ENCODE peak calls at places on chromosomes 13 and 19, in seven cellular contexts. One of them, this sample, is unnamed.

GRCh38 chr19:1601613-1602064 is 3.6 kb downstream of the UQCR11 start:
- DNase-seq in fibroblast of mammary gland: no peak
- DNase-seq in anterior cingulate cortex: no peak
- DNase-seq in ELF-1: no peak
- DNase-seq in cardiac septum: no peak
- DNase-seq in AG10803: no peak
- DNase-seq in NCI-H2081 treated with DMSO at 0.1 percent for 48 hours: no peak
- DNase-seq in this sample: no peak

GRCh38 chr13:90541346-90541745 is 806.1 kb upstream of the MIR17HG start:
- DNase-seq in AG10803: no peak
- DNase-seq in anterior cingulate cortex: no peak
- DNase-seq in cardiac septum: no peak
- DNase-seq in fibroblast of mammary gland: no peak
- DNase-seq in NCI-H2081 treated with DMSO at 0.1 percent for 48 hours: no peak
- DNase-seq in ELF-1: no peak
- DNase-seq in this sample: no peak

GRCh38 chr13:33321686-33322473 is 36.3 kb upstream of the STARD13 start:
- DNase-seq in cardiac septum: no peak
- DNase-seq in anterior cingulate cortex: no peak
- DNase-seq in fibroblast of mammary gland: peak; percentile 70
- DNase-seq in AG10803: peak; percentile 24
- DNase-seq in NCI-H2081 treated with DMSO at 0.1 percent for 48 hours: no peak
- DNase-seq in ELF-1: no peak
- DNase-seq in this sample: peak; percentile 76

GRCh38 chr13:112768795-112769411 is 79.1 kb downstream of the ATP11A start:
- DNase-seq in cardiac septum: peak; percentile 87
- DNase-seq in NCI-H2081 treated with DMSO at 0.1 percent for 48 hours: no peak
- DNase-seq in AG10803: no peak
- DNase-seq in fibroblast of mammary gland: no peak
- DNase-seq in ELF-1: no peak
- DNase-seq in anterior cingulate cortex: no peak
- DNase-seq in this sample: no peak

GRCh38 chr13:79703772-79704171 is 222.8 kb downstream of the NDFIP2 start:
- DNase-seq in anterior cingulate cortex: no peak
- DNase-seq in AG10803: no peak
- DNase-seq in fibroblast of mammary gland: no peak
- DNase-seq in NCI-H2081 treated with DMSO at 0.1 percent for 48 hours: no peak
- DNase-seq in cardiac septum: no peak
- DNase-seq in ELF-1: no peak
- DNase-seq in this sample: no peak

GRCh38 chr19:40281381-40282208 is 3.5 kb downstream of the AKT2 start:
- DNase-seq in NCI-H2081 treated with DMSO at 0.1 percent for 48 hours: no peak
- DNase-seq in AG10803: peak; percentile 58
- DNase-seq in anterior cingulate cortex: no peak
- DNase-seq in cardiac septum: no peak
- DNase-seq in fibroblast of mammary gland: peak; percentile 22
- DNase-seq in ELF-1: no peak
- DNase-seq in this sample: no peak

GRCh38 chr19:51702754-51703654 is 9.9 kb downstream of the SPACA6 start:
- DNase-seq in AG10803: no peak
- DNase-seq in NCI-H2081 treated with DMSO at 0.1 percent for 48 hours: no peak
- DNase-seq in cardiac septum: no peak
- DNase-seq in fibroblast of mammary gland: no peak
- DNase-seq in anterior cingulate cortex: no peak
- DNase-seq in ELF-1: peak; percentile 81
- DNase-seq in this sample: no peak

GRCh38 chr13:28544026-28544425 is 49.1 kb upstream of the FLT1 start:
- DNase-seq in anterior cingulate cortex: no peak
- DNase-seq in ELF-1: no peak
- DNase-seq in AG10803: no peak
- DNase-seq in fibroblast of mammary gland: peak; percentile 77
- DNase-seq in NCI-H2081 treated with DMSO at 0.1 percent for 48 hours: no peak
- DNase-seq in cardiac septum: no peak
- DNase-seq in this sample: no peak

GRCh38 chr13:106762711-106763110 is 194.8 kb upstream of the ARGLU1 start:
- DNase-seq in NCI-H2081 treated with DMSO at 0.1 percent for 48 hours: no peak
- DNase-seq in ELF-1: no peak
- DNase-seq in cardiac septum: no peak
- DNase-seq in anterior cingulate cortex: no peak
- DNase-seq in fibroblast of mammary gland: no peak
- DNase-seq in AG10803: no peak
- DNase-seq in this sample: no peak

GRCh38 chr19:58305932-58306323 is 751 bp downstream of the ERVK3-1 start:
- DNase-seq in fibroblast of mammary gland: peak; percentile 14
- DNase-seq in anterior cingulate cortex: no peak
- DNase-seq in ELF-1: no peak
- DNase-seq in cardiac septum: peak; percentile 27
- DNase-seq in AG10803: no peak
- DNase-seq in NCI-H2081 treated with DMSO at 0.1 percent for 48 hours: no peak
- DNase-seq in this sample: peak; percentile 46

GRCh38 chr19:18373892-18374629 is 11.9 kb upstream of the GDF15 start:
- DNase-seq in ELF-1: peak; percentile 97
- DNase-seq in fibroblast of mammary gland: peak; percentile 98
- DNase-seq in NCI-H2081 treated with DMSO at 0.1 percent for 48 hours: no peak
- DNase-seq in cardiac septum: peak; percentile 96
- DNase-seq in AG10803: peak; percentile 97
- DNase-seq in anterior cingulate cortex: peak; percentile 59
- DNase-seq in this sample: peak; percentile 99

GRCh38 chr19:54415208-54415900 is at the start of gene TTYH1:
- DNase-seq in NCI-H2081 treated with DMSO at 0.1 percent for 48 hours: no peak
- DNase-seq in ELF-1: peak; percentile 24
- DNase-seq in AG10803: no peak
- DNase-seq in cardiac septum: no peak
- DNase-seq in fibroblast of mammary gland: no peak
- DNase-seq in anterior cingulate cortex: peak; percentile 37
- DNase-seq in this sample: no peak

GRCh38 chr13:113979791-113980471 is 6.1 kb upstream of the C13orf46 start:
- DNase-seq in fibroblast of mammary gland: no peak
- DNase-seq in ELF-1: no peak
- DNase-seq in anterior cingulate cortex: no peak
- DNase-seq in cardiac septum: no peak
- DNase-seq in AG10803: no peak
- DNase-seq in NCI-H2081 treated with DMSO at 0.1 percent for 48 hours: no peak
- DNase-seq in this sample: no peak

GRCh38 chr19:43765109-43765876 is 10.5 kb upstream of the SMG9 start:
- DNase-seq in fibroblast of mammary gland: peak; percentile 97
- DNase-seq in AG10803: peak; percentile 96
- DNase-seq in NCI-H2081 treated with DMSO at 0.1 percent for 48 hours: no peak
- DNase-seq in ELF-1: peak; percentile 83
- DNase-seq in cardiac septum: no peak
- DNase-seq in anterior cingulate cortex: no peak
- DNase-seq in this sample: peak; percentile 80

GRCh38 chr19:37551123-37551993 is 43.2 kb downstream of the ZNF571 start:
- DNase-seq in cardiac septum: peak; percentile 86
- DNase-seq in NCI-H2081 treated with DMSO at 0.1 percent for 48 hours: no peak
- DNase-seq in anterior cingulate cortex: no peak
- DNase-seq in AG10803: peak; percentile 68
- DNase-seq in fibroblast of mammary gland: peak; percentile 72
- DNase-seq in ELF-1: peak; percentile 88
- DNase-seq in this sample: peak; percentile 58

GRCh38 chr13:32267836-32268439 is 47.2 kb downstream of the ZAR1L start:
- DNase-seq in anterior cingulate cortex: no peak
- DNase-seq in cardiac septum: no peak
- DNase-seq in ELF-1: peak; percentile 76
- DNase-seq in NCI-H2081 treated with DMSO at 0.1 percent for 48 hours: no peak
- DNase-seq in fibroblast of mammary gland: no peak
- DNase-seq in AG10803: no peak
- DNase-seq in this sample: no peak